ENCODE peak calls at places on chromosomes 16 and 17, in nine cellular contexts. N is T-helper 2 cell; J is breast epithelium; F is HT1080; A is iris pigment epithelial cell; V is adrenal gland; X is stimulated activated CD8-positive, alpha-beta memory T cell treated with anti-CD3 and anti-CD28 coated beads, Interleukin-7, amount 100 ng/mL, for 1 hour; E is HuH-7.5; I is hippocampal formation. R is an unnamed sample.

GRCh38 chr17:75012320-75013076 is at the start of gene MRPL58:
- DNase-seq in N (peak; percentile 48), E (peak; percentile 79), F (peak; percentile 89), V (peak; percentile 84), I (peak; percentile 80), J (peak; percentile 83), X (peak; percentile 65), A (peak; percentile 90), R (peak; percentile 93)

GRCh38 chr16:2675021-2675420 is 7.3 kb upstream of the KCTD5 start:
- DNase-seq in V (no peak), F (no peak), N (no peak), E (no peak), I (no peak), A (no peak), J (no peak), X (no peak), R (no peak)

GRCh38 chr16:13429411-13429810 is 490.5 kb upstream of the ERCC4 start:
- DNase-seq in V (no peak), J (no peak), X (no peak), N (no peak), F (peak; percentile 48), E (no peak), A (no peak), I (no peak), R (no peak)

GRCh38 chr17:44543213-44543904 is 13.9 kb upstream of the FZD2 start:
- DNase-seq in F (peak; percentile 96), I (no peak), A (peak; percentile 84), E (peak; percentile 46), N (no peak), V (no peak), J (no peak), X (no peak), R (peak; percentile 80)

GRCh38 chr16:30539000-30539964 is 4.6 kb upstream of the ZNF747 start:
- DNase-seq in J (no peak), F (no peak), E (no peak), X (no peak), V (no peak), I (no peak), N (no peak), A (no peak), R (no peak)

GRCh38 chr17:3905017-3905486 is 11.2 kb downstream of the P2RX1 start:
- DNase-seq in E (no peak), N (no peak), X (no peak), F (no peak), A (no peak), J (no peak), V (no peak), I (no peak), R (no peak)

GRCh38 chr17:81111066-81111465 is 54.2 kb upstream of the PVALEF start:
- DNase-seq in E (no peak), A (no peak), I (no peak), F (no peak), V (no peak), J (no peak), X (no peak), N (no peak), R (no peak)

GRCh38 chr17:15298176-15298575 is 33.0 kb upstream of the PMP22 start:
- DNase-seq in J (no peak), E (no peak), I (no peak), A (peak; percentile 75), F (peak; percentile 67), N (no peak), X (no peak), V (no peak), R (peak; percentile 48)

GRCh38 chr17:29383687-29384086 is 6.5 kb upstream of the TAOK1 start:
- DNase-seq in E (no peak), I (no peak), F (no peak), A (peak; percentile 30), V (no peak), N (no peak), J (no peak), X (no peak), R (no peak)

GRCh38 chr16:20901441-20902112 is 1.0 kb downstream of the LYRM1 start:
- DNase-seq in J (peak; percentile 73), V (peak; percentile 69), A (peak; percentile 50), N (no peak), I (peak; percentile 36), X (no peak), E (peak; percentile 39), F (no peak), R (peak; percentile 48)

GRCh38 chr16:46427340-46428107 is 193.7 kb downstream of the SHCBP1 start:
- DNase-seq in F (no peak), A (no peak), I (no peak), E (no peak), J (no peak), V (no peak), N (no peak), X (no peak), R (no peak)

GRCh38 chr17:76353599-76354316 is at the start of gene PRPSAP1:
- DNase-seq in E (peak; percentile 80), V (peak; percentile 84), X (peak; percentile 58), A (peak; percentile 93), N (peak; percentile 52), J (peak; percentile 90), F (peak; percentile 89), I (peak; percentile 87), R (peak; percentile 97)

GRCh38 chr17:7589204-7589868 is 558 bp downstream of the SOX15 start:
- DNase-seq in F (no peak), J (peak; percentile 82), N (peak; percentile 31), A (peak; percentile 84), E (no peak), X (peak; percentile 39), I (peak; percentile 77), V (peak; percentile 88), R (peak; percentile 84)

GRCh38 chr16:67241008-67241900 is 6.0 kb downstream of the FHOD1 start:
- DNase-seq in V (peak; percentile 82), A (peak; percentile 85), F (peak; percentile 94), X (no peak), I (no peak), E (no peak), J (peak; percentile 87), N (no peak), R (peak; percentile 85)

GRCh38 chr17:64095144-64095882 is 34.6 kb downstream of the ERN1 start:
- DNase-seq in V (no peak), J (no peak), A (no peak), I (no peak), F (peak; percentile 15), X (no peak), E (no peak), N (no peak), R (no peak)

GRCh38 chr17:70609566-70609965 is 440.2 kb downstream of the KCNJ2 start:
- DNase-seq in I (peak; percentile 80), V (no peak), J (no peak), F (no peak), E (no peak), N (no peak), X (no peak), A (no peak), R (no peak)